ENCODE peak calls at places on chromosomes 11 and 22, in nine cellular contexts. Q, L, T, K, P, G, D, V and F are unnamed samples.
A peak's percentile ranks its signal among the peaks of the same experiment; 100 is the strongest.

GRCh38 chr22:25161916-25162530 is 37.6 kb upstream of the CRYBB3 start:
- DNase-seq in G (no peak), K (no peak), T (no peak), Q (no peak), L (no peak), P (no peak), D (no peak), V (no peak), F (no peak)

GRCh38 chr11:45843158-45843924 is 3.9 kb upstream of the CRY2 start:
- DNase-seq in D (peak; percentile 84), K (peak; percentile 94), V (peak; percentile 84), Q (peak; percentile 87), P (peak; percentile 97), T (peak; percentile 56), L (peak; percentile 96), G (peak; percentile 71), F (peak; percentile 95)

GRCh38 chr11:59413646-59414045 is 12.6 kb downstream of the OR5A2 start:
- DNase-seq in T (no peak), D (no peak), G (no peak), P (no peak), K (no peak), L (no peak), Q (no peak), V (no peak), F (no peak)

GRCh38 chr11:5689551-5689983 is at the start of gene TRIM22:
- DNase-seq in P (no peak), K (no peak), D (peak; percentile 77), G (no peak), L (peak; percentile 50), T (peak; percentile 40), V (no peak), Q (no peak), F (peak; percentile 78)

GRCh38 chr22:29647954-29648737 is 44.7 kb downstream of the NF2 start:
- DNase-seq in Q (no peak), D (no peak), T (no peak), P (no peak), G (no peak), V (no peak), L (no peak), K (no peak), F (no peak)

GRCh38 chr11:5042091-5042490 is 4.2 kb upstream of the OR52J3 start:
- DNase-seq in V (no peak), Q (no peak), T (no peak), K (no peak), D (no peak), L (no peak), G (no peak), P (no peak), F (no peak)

GRCh38 chr11:60345489-60345888 is 18.4 kb downstream of the MS4A6E start:
- DNase-seq in T (no peak), Q (peak; percentile 34), L (peak; percentile 37), V (no peak), D (no peak), G (peak; percentile 6), K (peak; percentile 59), P (no peak), F (peak; percentile 21)

GRCh38 chr11:113555071-113555739 is 80.0 kb upstream of the DRD2 start:
- DNase-seq in P (no peak), V (no peak), D (no peak), K (no peak), T (no peak), L (no peak), Q (no peak), G (no peak), F (no peak)

GRCh38 chr11:126083829-126084607 is 21.4 kb upstream of the CDON start:
- DNase-seq in D (no peak), P (no peak), T (no peak), V (no peak), L (no peak), G (no peak), K (no peak), Q (no peak), F (no peak)

GRCh38 chr22:49971232-49972162 is 10.9 kb downstream of the PIM3 start:
- DNase-seq in K (peak; percentile 91), P (peak; percentile 85), D (peak; percentile 66), L (peak; percentile 92), T (no peak), V (peak; percentile 58), G (no peak), Q (peak; percentile 23), F (peak; percentile 92)

GRCh38 chr22:32083814-32084213 is 40.8 kb downstream of the SLC5A1 start:
- DNase-seq in K (no peak), G (no peak), L (no peak), T (no peak), P (no peak), V (no peak), Q (no peak), D (no peak), F (peak; percentile 58)

GRCh38 chr22:37431811-37432707 is 4.8 kb upstream of the ELFN2 start:
- DNase-seq in T (peak; percentile 61), K (no peak), Q (no peak), D (peak; percentile 98), G (no peak), P (no peak), L (no peak), V (no peak), F (no peak)

GRCh38 chr22:41857160-41857859 is 24.4 kb downstream of the SREBF2 start:
- DNase-seq in D (peak; percentile 75), P (no peak), T (peak; percentile 17), V (no peak), G (no peak), Q (peak; percentile 70), K (no peak), L (peak; percentile 61), F (peak; percentile 45)

GRCh38 chr22:24950272-24950902 is 2.1 kb upstream of the KIAA1671 start:
- DNase-seq in L (no peak), P (no peak), D (peak; percentile 11), Q (no peak), K (no peak), V (no peak), T (no peak), G (no peak), F (no peak)

GRCh38 chr11:44309483-44310197 is at the start of gene ALX4:
- DNase-seq in G (no peak), L (no peak), T (no peak), K (peak; percentile 69), P (no peak), V (no peak), D (peak; percentile 80), Q (no peak), F (no peak)

GRCh38 chr11:10298342-10298741 is 4.3 kb upstream of the SBF2 start:
- DNase-seq in V (no peak), L (no peak), Q (no peak), P (no peak), K (no peak), T (no peak), G (no peak), D (peak; percentile 89), F (peak; percentile 31)

GRCh38 chr22:40739723-40740122 is 60.4 kb downstream of the MCHR1 start:
- DNase-seq in K (no peak), G (no peak), T (no peak), V (no peak), Q (peak; percentile 30), L (no peak), D (peak; percentile 25), P (no peak), F (no peak)

GRCh38 chr11:60370811-60371297 is 7.5 kb upstream of the MS4A7 start:
- DNase-seq in Q (no peak), K (no peak), G (no peak), L (no peak), T (peak; percentile 20), P (no peak), D (no peak), V (no peak), F (peak; percentile 42)

GRCh38 chr22:36862251-36863242 is 1.7 kb downstream of the NCF4 start:
- DNase-seq in L (peak; percentile 66), G (no peak), V (no peak), Q (no peak), K (peak; percentile 58), P (no peak), T (no peak), D (no peak), F (no peak)

GRCh38 chr22:37896181-37896592 is 9.9 kb upstream of the MICALL1 start:
- DNase-seq in K (no peak), L (peak; percentile 59), T (no peak), G (no peak), V (no peak), D (no peak), P (no peak), Q (peak; percentile 48), F (peak; percentile 81)

GRCh38 chr22:39171623-39172264 is 19.3 kb upstream of the CBX7 start:
- DNase-seq in D (no peak), G (no peak), P (no peak), T (no peak), K (no peak), Q (no peak), V (no peak), L (no peak), F (no peak)

GRCh38 chr11:121881806-121882205 is 234.2 kb downstream of the BLID start:
- DNase-seq in D (peak; percentile 89), G (no peak), T (no peak), V (no peak), Q (no peak), P (no peak), K (no peak), L (no peak), F (no peak)

GRCh38 chr11:50174189-50174588 is 141.5 kb downstream of the OR4C45 start:
- DNase-seq in K (no peak), V (no peak), T (no peak), Q (no peak), G (no peak), P (no peak), L (no peak), D (peak; percentile 16), F (no peak)

GRCh38 chr11:75240381-75241035 is at the start of gene TPBGL:
- DNase-seq in G (no peak), D (peak; percentile 16), T (no peak), K (no peak), L (no peak), V (no peak), Q (peak; percentile 30), P (peak; percentile 63), F (no peak)

GRCh38 chr11:121066623-121067022 is 34.4 kb upstream of the TECTA start:
- DNase-seq in D (no peak), V (no peak), K (no peak), T (no peak), G (no peak), Q (no peak), L (no peak), P (no peak), F (peak; percentile 19)

GRCh38 chr11:56843816-56844215 is 95.3 kb upstream of the OR9G4 start:
- DNase-seq in P (no peak), G (no peak), Q (no peak), K (no peak), V (no peak), D (no peak), T (no peak), L (no peak), F (no peak)

GRCh38 chr11:57476223-57476882 is 16.0 kb downstream of the RTN4RL2 start:
- DNase-seq in G (no peak), Q (no peak), V (no peak), P (no peak), T (no peak), K (peak; percentile 71), L (peak; percentile 50), D (peak; percentile 39), F (no peak)

GRCh38 chr11:63915961-63916836 is 765 bp downstream of the RCOR2 start:
- DNase-seq in D (peak; percentile 37), V (no peak), G (peak; percentile 11), K (peak; percentile 70), P (no peak), L (peak; percentile 61), T (no peak), Q (peak; percentile 90), F (no peak)

GRCh38 chr11:47270331-47271271 is 668 bp downstream of the MADD start:
- DNase-seq in Q (peak; percentile 21), L (peak; percentile 34), T (no peak), D (peak; percentile 73), G (no peak), K (no peak), V (no peak), P (no peak), F (no peak)

GRCh38 chr22:50422046-50422445 is 52.8 kb downstream of the SBF1 start:
- DNase-seq in K (peak; percentile 37), V (no peak), Q (no peak), D (no peak), G (no peak), L (no peak), T (no peak), P (no peak), F (no peak)

GRCh38 chr11:8267831-8268529 is 4.3 kb upstream of the LMO1 start:
- DNase-seq in G (no peak), T (no peak), L (no peak), D (no peak), K (peak; percentile 48), V (no peak), P (no peak), Q (no peak), F (no peak)